ENCODE peak calls at places on chromosomes 1 and 21, in seven cellular contexts. H is heart left ventricle, Y is Calu3, P is foreskin fibroblast, U is uterus, I is thoracic aorta, J is AG09309. Z is an unnamed sample.

GRCh38 chr1:91282695-91283420 is 121.8 kb downstream of the HFM1 start:
- DNase-seq in H (peak), Y (peak), P (peak), U (peak), I (no peak), J (peak), Z (no peak)

GRCh38 chr1:226526801-226527595 is 21.6 kb upstream of the STUM start:
- DNase-seq in H (peak), Y (no peak), P (peak), U (peak), I (no peak), J (no peak), Z (no peak)

GRCh38 chr1:2583871-2584341 is 2.7 kb upstream of the PRXL2B start:
- DNase-seq in H (no peak), Y (peak), P (peak), U (no peak), I (no peak), J (no peak), Z (no peak)

GRCh38 chr1:19074902-19075721 is 118.6 kb upstream of the IFFO2 start:
- DNase-seq in H (no peak), Y (no peak), P (no peak), U (no peak), I (no peak), J (no peak), Z (no peak)

GRCh38 chr1:119285482-119285881 is 83.1 kb upstream of the HAO2 start:
- DNase-seq in H (no peak), Y (no peak), P (peak), U (no peak), I (no peak), J (peak), Z (no peak)

GRCh38 chr21:45363921-45364463 is 41.0 kb upstream of the COL18A1 start:
- DNase-seq in H (peak), Y (peak), P (peak), U (peak), I (peak), J (peak), Z (peak)

GRCh38 chr1:200184196-200184595 is 156.7 kb downstream of the NR5A2 start:
- DNase-seq in H (peak), Y (peak), P (peak), U (no peak), I (peak), J (peak), Z (peak)

GRCh38 chr1:31944205-31945089 is 6.3 kb upstream of the PTP4A2 start:
- DNase-seq in H (peak), Y (peak), P (peak), U (peak), I (peak), J (peak), Z (peak)

GRCh38 chr1:4395676-4396075 is 258.7 kb upstream of the AJAP1 start:
- DNase-seq in H (no peak), Y (no peak), P (no peak), U (no peak), I (no peak), J (no peak), Z (no peak)

GRCh38 chr1:200556005-200556404 is 64.5 kb downstream of the KIF14 start:
- DNase-seq in H (no peak), Y (no peak), P (no peak), U (no peak), I (no peak), J (no peak), Z (no peak)

GRCh38 chr1:174080819-174081218 is 58.7 kb upstream of the RC3H1 start:
- DNase-seq in H (no peak), Y (no peak), P (no peak), U (no peak), I (no peak), J (no peak), Z (no peak)

GRCh38 chr1:165988275-165988674 is 160.9 kb downstream of the UCK2 start:
- DNase-seq in H (no peak), Y (no peak), P (no peak), U (no peak), I (no peak), J (no peak), Z (no peak)

GRCh38 chr1:225762444-225762843 is 15.2 kb upstream of the SRP9 start:
- DNase-seq in H (no peak), Y (no peak), P (no peak), U (peak), I (no peak), J (no peak), Z (no peak)

GRCh38 chr1:58739851-58740466 is 40.1 kb upstream of the MYSM1 start:
- DNase-seq in H (peak), Y (peak), P (peak), U (no peak), I (no peak), J (peak), Z (no peak)

GRCh38 chr1:209406111-209406654 is 177.3 kb upstream of the CAMK1G start:
- DNase-seq in H (no peak), Y (no peak), P (no peak), U (no peak), I (no peak), J (no peak), Z (no peak)

GRCh38 chr21:45640888-45641479 is 2.5 kb upstream of the PCBP3 start:
- DNase-seq in H (peak), Y (no peak), P (peak), U (no peak), I (no peak), J (no peak), Z (no peak)

GRCh38 chr1:211639500-211640361 is 35.7 kb downstream of the NEK2 start:
- DNase-seq in H (no peak), Y (no peak), P (peak), U (no peak), I (no peak), J (peak), Z (no peak)

GRCh38 chr1:9473032-9473792 is 66.1 kb upstream of the SLC25A33 start:
- DNase-seq in H (peak), Y (peak), P (peak), U (peak), I (peak), J (peak), Z (peak)

GRCh38 chr1:234975941-234976871 is 152.4 kb downstream of the TOMM20 start:
- DNase-seq in H (no peak), Y (no peak), P (no peak), U (peak), I (no peak), J (no peak), Z (no peak)

GRCh38 chr1:156295391-156295947 is at the start of gene GLMP:
- DNase-seq in H (peak), Y (peak), P (peak), U (peak), I (no peak), J (no peak), Z (no peak)

GRCh38 chr1:31976401-31976800 is 37.3 kb upstream of the KHDRBS1 start:
- DNase-seq in H (no peak), Y (no peak), P (peak), U (no peak), I (no peak), J (no peak), Z (no peak)

GRCh38 chr1:50213505-50213904 is 104.8 kb downstream of the ELAVL4 start:
- DNase-seq in H (no peak), Y (no peak), P (no peak), U (no peak), I (no peak), J (no peak), Z (no peak)

GRCh38 chr1:218266356-218266755 is 18.7 kb upstream of the RRP15 start:
- DNase-seq in H (no peak), Y (no peak), P (peak), U (no peak), I (no peak), J (no peak), Z (no peak)

GRCh38 chr1:99680258-99680657 is 34.3 kb downstream of the PALMD start:
- DNase-seq in H (no peak), Y (no peak), P (peak), U (no peak), I (no peak), J (no peak), Z (no peak)

GRCh38 chr1:183209533-183210158 is 23.6 kb downstream of the LAMC2 start:
- DNase-seq in H (no peak), Y (peak), P (peak), U (no peak), I (no peak), J (peak), Z (no peak)

GRCh38 chr1:202938287-202938925 is 11.4 kb upstream of the KLHL12 start:
- DNase-seq in H (no peak), Y (no peak), P (no peak), U (no peak), I (no peak), J (no peak), Z (no peak)
- TF ChIP-seq CTCF in H (no peak), Y (no peak), P (no peak), U (no peak), I (no peak), J (peak), Z (no peak)

DNA sequence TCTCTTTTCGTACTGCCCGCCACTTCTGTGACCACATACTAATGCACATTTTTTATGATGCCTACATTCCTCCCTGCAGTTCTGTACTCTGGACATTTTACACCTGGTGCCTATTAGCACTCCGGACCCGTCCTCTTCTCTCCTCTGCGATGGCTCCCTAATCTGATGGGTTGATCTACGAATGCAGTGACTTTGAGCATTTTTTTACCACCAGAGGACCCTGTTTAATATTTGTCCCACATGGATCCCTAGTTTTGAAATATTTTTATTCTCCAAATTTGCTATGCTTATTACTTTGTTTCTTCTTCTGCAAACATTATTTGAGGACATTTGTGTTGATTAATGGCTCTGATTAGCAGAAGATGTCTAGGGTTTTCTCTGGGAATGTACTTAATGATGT is 5.2 kb downstream of the PPFIA4 start:
- DNase-seq in H (no peak), Y (no peak), P (peak), U (no peak), I (no peak), J (no peak), Z (no peak)
- TF ChIP-seq CTCF in H (peak), Y (no peak), P (peak), U (no peak), I (no peak), J (peak), Z (no peak)

DNA sequence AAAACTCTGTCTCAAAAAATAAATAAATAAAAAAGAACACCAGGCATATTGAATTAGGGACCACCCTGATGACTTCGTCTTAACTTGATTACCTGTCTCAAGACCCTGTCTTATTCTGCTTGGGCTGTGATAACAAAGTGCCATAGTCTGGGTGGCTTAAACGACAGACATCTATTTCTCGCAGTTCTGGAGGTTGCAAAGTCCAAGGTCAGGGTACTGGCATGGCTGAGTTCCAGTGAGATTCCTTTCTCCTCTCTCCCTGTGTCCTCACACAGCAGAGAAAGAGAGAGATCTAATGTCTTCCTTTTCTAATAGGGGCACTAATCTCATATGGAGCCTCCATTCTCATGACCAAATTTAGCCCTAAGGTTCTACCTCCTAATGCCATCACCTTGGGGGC is 145.6 kb downstream of the HUNK start:
- DNase-seq in H (no peak), Y (no peak), P (no peak), U (no peak), I (no peak), J (no peak), Z (no peak)
- TF ChIP-seq CTCF in H (no peak), Y (no peak), P (no peak), U (no peak), I (no peak), J (no peak), Z (no peak)

GRCh38 chr1:168088511-168089325 is 48.0 kb downstream of the GPR161 start:
- DNase-seq in H (no peak), Y (no peak), P (peak), U (no peak), I (no peak), J (no peak), Z (peak)

GRCh38 chr1:168084396-168085231 is 52.1 kb downstream of the GPR161 start:
- DNase-seq in H (peak), Y (peak), P (peak), U (peak), I (no peak), J (no peak), Z (no peak)

GRCh38 chr1:168085401-168085872 is 51.3 kb downstream of the GPR161 start:
- DNase-seq in H (peak), Y (no peak), P (peak), U (peak), I (no peak), J (no peak), Z (peak)

GRCh38 chr1:168087696-168088095 is 49.0 kb downstream of the GPR161 start:
- DNase-seq in H (no peak), Y (no peak), P (no peak), U (no peak), I (no peak), J (no peak), Z (peak)

GRCh38 chr1:168086438-168086837 is 50.3 kb downstream of the GPR161 start:
- DNase-seq in H (no peak), Y (no peak), P (no peak), U (no peak), I (no peak), J (no peak), Z (peak)
- TF ChIP-seq CTCF in H (no peak), Y (no peak), P (no peak), U (no peak), I (no peak), J (no peak), Z (no peak)

DNA sequence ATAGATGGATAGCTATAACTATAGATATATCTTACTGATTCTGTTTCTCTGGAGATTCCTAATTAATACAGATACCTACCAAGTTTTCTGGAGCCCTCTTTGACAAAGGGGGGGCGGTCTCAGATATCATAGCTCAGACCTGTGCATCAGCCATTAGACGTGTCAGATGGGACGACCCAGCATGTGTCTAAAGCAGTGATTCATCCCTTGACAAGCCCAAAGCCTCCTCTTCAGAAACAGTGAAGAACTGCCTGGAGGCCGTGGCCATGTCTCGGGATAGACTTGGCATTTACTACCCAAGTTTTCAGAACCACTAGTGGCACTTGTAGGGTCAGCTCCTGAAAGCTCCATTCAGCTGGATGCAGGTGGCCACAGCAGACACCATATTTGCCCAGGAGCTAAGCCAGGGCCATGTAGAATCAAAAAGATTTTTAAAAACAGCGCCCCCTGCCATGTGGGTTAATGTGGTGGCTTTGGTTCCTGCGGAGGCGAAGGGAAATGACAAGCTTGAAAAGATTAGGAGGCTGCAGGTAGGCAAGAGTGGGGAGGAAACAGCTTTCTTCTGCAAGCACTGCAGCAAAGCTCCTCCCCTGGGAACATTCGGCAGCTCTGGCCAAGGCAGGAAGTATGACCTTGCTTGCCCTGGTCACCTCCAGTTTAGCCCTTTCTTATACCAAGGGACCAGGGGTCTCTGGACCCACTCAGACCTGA is 82.2 kb downstream of the FBXO2 start:
- DNase-seq in H (peak), Y (no peak), P (no peak), U (no peak), I (no peak), J (no peak), Z (no peak)
- TF ChIP-seq CTCF in H (no peak), Y (no peak), P (no peak), U (no peak), I (no peak), J (no peak), Z (peak)

GRCh38 chr1:45842786-45843185 is 39.4 kb downstream of the MAST2 start:
- DNase-seq in H (no peak), Y (no peak), P (no peak), U (no peak), I (no peak), J (no peak), Z (no peak)
- TF ChIP-seq CTCF in H (no peak), Y (no peak), P (no peak), U (no peak), I (no peak), J (no peak), Z (no peak)

DNA sequence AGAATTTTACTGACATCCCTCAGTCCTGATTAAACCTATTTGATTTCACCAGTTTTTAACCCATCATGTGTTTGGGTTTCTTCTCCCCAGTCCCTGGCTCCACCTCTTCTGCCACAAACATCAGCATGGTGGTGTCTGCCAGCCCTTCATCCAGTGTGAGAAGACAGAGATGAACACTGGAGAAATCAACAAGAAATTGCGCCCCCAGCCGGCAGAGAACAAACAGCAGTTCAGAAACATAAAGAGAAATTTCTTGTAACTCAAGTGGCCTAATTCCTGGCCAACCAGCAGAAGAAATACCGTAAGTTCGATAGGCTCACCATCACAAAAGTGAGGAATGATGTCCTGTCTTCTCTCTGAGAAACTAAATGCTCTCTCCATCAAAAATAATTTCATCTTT is 18.3 kb downstream of the S100A11 start:
- DNase-seq in H (no peak), Y (no peak), P (peak), U (no peak), I (no peak), J (no peak), Z (no peak)
- TF ChIP-seq CTCF in H (no peak), Y (peak), P (peak), U (no peak), I (no peak), J (peak), Z (peak)

DNA sequence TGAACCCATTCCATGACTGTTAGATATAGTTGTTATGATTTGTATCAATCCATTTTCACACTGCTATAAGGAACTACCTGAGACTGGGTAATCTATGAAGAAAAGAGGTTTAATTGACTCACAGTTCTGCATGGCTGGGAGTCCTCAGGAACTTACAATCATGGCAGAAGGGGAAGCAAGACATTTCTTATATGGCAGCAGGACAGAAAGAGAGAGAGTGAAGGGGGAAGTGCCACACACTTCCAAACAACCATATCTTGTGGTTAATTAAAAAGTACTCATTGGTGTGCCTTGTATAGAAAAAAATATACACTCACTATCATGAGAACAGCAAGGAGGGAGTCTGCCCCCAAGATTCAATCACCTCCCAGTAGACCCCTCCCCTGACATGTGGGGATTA is 137.6 kb upstream of the NBPF11 start:
- DNase-seq in H (no peak), Y (no peak), P (no peak), U (no peak), I (no peak), J (no peak), Z (no peak)
- TF ChIP-seq CTCF in H (no peak), Y (no peak), P (no peak), U (no peak), I (no peak), J (no peak), Z (no peak)